ENCODE peak calls at places on chromosomes 7 and 10, in seven cellular contexts. X, C, G, Y, D, O and J are unnamed samples.

GRCh38 chr7:49294611-49295010 is 370.3 kb downstream of the CDC14C start:
- DNase-seq in X (no peak), C (no peak), G (no peak), Y (peak), D (no peak), O (no peak), J (no peak)

GRCh38 chr7:18163091-18163490 is 135.4 kb upstream of the PRPS1L1 start:
- DNase-seq in X (no peak), C (no peak), G (no peak), Y (peak), D (no peak), O (no peak), J (no peak)

GRCh38 chr7:25949672-25950487 is 202.1 kb upstream of the NFE2L3 start:
- DNase-seq in X (peak), C (no peak), G (no peak), Y (no peak), D (no peak), O (no peak), J (no peak)

GRCh38 chr7:32905175-32905662 is 13.7 kb upstream of the KBTBD2 start:
- DNase-seq in X (peak), C (no peak), G (peak), Y (peak), D (peak), O (no peak), J (peak)

GRCh38 chr10:123997486-123998196 is 95.8 kb downstream of the CHST15 start:
- DNase-seq in X (no peak), C (no peak), G (no peak), Y (peak), D (peak), O (peak), J (peak)

GRCh38 chr10:28120043-28120749 is 121.3 kb upstream of the ODAD2 start:
- DNase-seq in X (peak), C (no peak), G (peak), Y (peak), D (no peak), O (no peak), J (peak)

GRCh38 chr7:137670521-137671064 is 176.2 kb downstream of the DGKI start:
- DNase-seq in X (no peak), C (no peak), G (no peak), Y (peak), D (no peak), O (no peak), J (no peak)

GRCh38 chr7:156143683-156144082 is 331.4 kb upstream of the SHH start:
- DNase-seq in X (no peak), C (no peak), G (no peak), Y (no peak), D (no peak), O (no peak), J (no peak)

GRCh38 chr7:23594879-23595604 is 2.1 kb upstream of the CCDC126 start:
- DNase-seq in X (no peak), C (no peak), G (no peak), Y (peak), D (no peak), O (no peak), J (peak)

GRCh38 chr10:24691113-24691512 is 32.6 kb downstream of the ARHGAP21 start:
- DNase-seq in X (no peak), C (peak), G (no peak), Y (no peak), D (no peak), O (no peak), J (no peak)

GRCh38 chr10:3107426-3107961 is 40.1 kb downstream of the PFKP start:
- DNase-seq in X (no peak), C (peak), G (peak), Y (peak), D (peak), O (peak), J (peak)

GRCh38 chr10:129169115-129169514 is 297.9 kb upstream of the MGMT start:
- DNase-seq in X (no peak), C (no peak), G (no peak), Y (peak), D (no peak), O (no peak), J (no peak)

GRCh38 chr7:95897557-95898183 is 125.3 kb downstream of the DYNC1I1 start:
- DNase-seq in X (no peak), C (no peak), G (no peak), Y (no peak), D (no peak), O (no peak), J (no peak)

GRCh38 chr10:80136134-80136571 is 3.6 kb downstream of the PLAC9 start:
- DNase-seq in X (peak), C (peak), G (peak), Y (peak), D (no peak), O (peak), J (no peak)

GRCh38 chr10:29377333-29377961 is 88.6 kb downstream of the LYZL1 start:
- DNase-seq in X (peak), C (no peak), G (no peak), Y (peak), D (peak), O (peak), J (no peak)

GRCh38 chr10:70726909-70727495 is 54.7 kb downstream of the ADAMTS14 start:
- DNase-seq in X (no peak), C (no peak), G (no peak), Y (no peak), D (no peak), O (no peak), J (no peak)

GRCh38 chr7:12683678-12684077 is 3.8 kb upstream of the ARL4A start:
- DNase-seq in X (peak), C (no peak), G (no peak), Y (no peak), D (peak), O (no peak), J (no peak)

GRCh38 chr10:88401671-88402347 is 181.3 kb downstream of the RNLS start:
- DNase-seq in X (peak), C (no peak), G (no peak), Y (peak), D (no peak), O (no peak), J (no peak)
- TF ChIP-seq CTCF in X (peak), C (no peak), G (peak), Y (peak), D (peak), O (peak), J (no peak)

DNA sequence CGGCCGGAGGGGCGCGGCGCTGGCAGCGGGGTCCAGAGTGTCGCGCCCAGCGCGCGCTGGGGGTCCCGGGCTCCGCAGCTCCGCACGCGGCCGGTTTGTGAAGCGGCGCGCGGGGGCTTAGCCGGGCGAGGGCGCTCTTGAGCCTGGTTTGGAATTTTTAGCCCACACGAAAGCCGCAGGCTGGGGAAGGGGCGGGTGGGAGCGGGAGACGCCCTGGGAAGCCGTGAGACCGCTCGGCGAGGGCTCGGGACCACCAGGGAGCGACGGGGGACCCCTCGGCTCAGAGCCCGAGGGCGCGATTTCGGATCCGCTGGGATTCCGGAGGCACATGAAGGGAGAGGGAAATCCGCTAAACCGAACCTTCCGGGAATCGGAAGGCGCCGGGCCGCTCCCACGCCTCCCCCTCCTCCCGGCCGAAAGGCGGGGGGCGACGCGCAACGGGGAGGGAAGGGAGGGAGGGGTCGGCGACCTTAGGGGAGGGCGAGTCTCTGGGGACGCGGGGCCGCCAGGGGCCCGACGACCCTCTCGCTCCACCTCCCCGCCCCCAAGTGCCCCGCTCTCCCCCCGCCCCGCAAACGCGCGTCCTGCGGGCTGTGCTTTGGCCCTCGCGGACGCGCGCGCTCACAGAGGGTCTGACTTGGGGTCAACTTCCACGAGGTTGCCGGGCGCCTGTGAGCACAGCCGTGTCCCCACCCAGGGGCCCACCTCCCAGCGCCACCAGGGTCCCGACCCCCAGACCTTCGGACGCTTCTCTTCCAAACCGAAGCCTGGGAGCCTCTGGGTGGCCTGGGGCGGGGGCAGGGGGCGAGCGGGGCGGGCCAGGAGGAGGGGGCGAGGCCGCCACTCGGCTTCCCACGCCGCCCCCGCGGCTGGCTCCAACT is 5.1 kb upstream of the ELFN1 start:
- DNase-seq in X (peak), C (no peak), G (peak), Y (peak), D (peak), O (no peak), J (peak)
- TF ChIP-seq CTCF in X (peak), C (peak), G (peak), Y (peak), D (peak), O (peak), J (peak)

DNA sequence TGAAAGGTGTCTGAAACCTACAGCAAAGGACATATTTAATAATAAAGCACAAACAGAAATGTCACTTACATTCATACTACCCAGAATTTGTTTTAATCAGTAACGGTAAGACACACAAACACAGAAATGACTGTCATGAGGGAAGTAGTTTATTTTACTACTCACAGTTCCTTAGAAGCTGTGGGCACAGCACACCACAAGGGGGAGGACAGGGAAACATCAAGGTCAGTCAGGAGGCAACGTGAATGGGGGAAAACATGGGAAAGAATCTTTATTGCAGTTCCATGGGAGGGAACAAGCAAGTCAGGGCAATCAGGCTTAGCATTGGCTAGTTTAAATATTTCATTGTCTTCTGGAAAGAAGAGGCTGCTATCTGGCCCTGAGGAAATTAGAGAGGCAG is 123.8 kb upstream of the PDSS1 start:
- DNase-seq in X (peak), C (no peak), G (no peak), Y (peak), D (peak), O (no peak), J (no peak)
- TF ChIP-seq CTCF in X (peak), C (no peak), G (no peak), Y (no peak), D (no peak), O (no peak), J (peak)

GRCh38 chr7:151827620-151828019 is 49.3 kb downstream of the PRKAG2 start:
- DNase-seq in X (no peak), C (no peak), G (no peak), Y (no peak), D (no peak), O (no peak), J (no peak)
- TF ChIP-seq CTCF in X (no peak), C (no peak), G (no peak), Y (no peak), D (no peak), O (no peak), J (no peak)

GRCh38 chr10:132001238-132001977 is 19.7 kb upstream of the BNIP3 start:
- DNase-seq in X (peak), C (no peak), G (no peak), Y (no peak), D (peak), O (no peak), J (peak)
- TF ChIP-seq CTCF in X (peak), C (no peak), G (no peak), Y (no peak), D (peak), O (peak), J (no peak)

GRCh38 chr7:152341039-152341913 is 94.5 kb downstream of the KMT2C start:
- DNase-seq in X (peak), C (peak), G (no peak), Y (peak), D (peak), O (peak), J (peak)
- TF ChIP-seq CTCF in X (peak), C (peak), G (peak), Y (peak), D (peak), O (peak), J (peak)

GRCh38 chr7:51029586-51030230 is 247.0 kb upstream of the GRB10 start:
- DNase-seq in X (no peak), C (no peak), G (no peak), Y (peak), D (no peak), O (peak), J (no peak)
- TF ChIP-seq CTCF in X (no peak), C (no peak), G (no peak), Y (no peak), D (no peak), O (no peak), J (no peak)

DNA sequence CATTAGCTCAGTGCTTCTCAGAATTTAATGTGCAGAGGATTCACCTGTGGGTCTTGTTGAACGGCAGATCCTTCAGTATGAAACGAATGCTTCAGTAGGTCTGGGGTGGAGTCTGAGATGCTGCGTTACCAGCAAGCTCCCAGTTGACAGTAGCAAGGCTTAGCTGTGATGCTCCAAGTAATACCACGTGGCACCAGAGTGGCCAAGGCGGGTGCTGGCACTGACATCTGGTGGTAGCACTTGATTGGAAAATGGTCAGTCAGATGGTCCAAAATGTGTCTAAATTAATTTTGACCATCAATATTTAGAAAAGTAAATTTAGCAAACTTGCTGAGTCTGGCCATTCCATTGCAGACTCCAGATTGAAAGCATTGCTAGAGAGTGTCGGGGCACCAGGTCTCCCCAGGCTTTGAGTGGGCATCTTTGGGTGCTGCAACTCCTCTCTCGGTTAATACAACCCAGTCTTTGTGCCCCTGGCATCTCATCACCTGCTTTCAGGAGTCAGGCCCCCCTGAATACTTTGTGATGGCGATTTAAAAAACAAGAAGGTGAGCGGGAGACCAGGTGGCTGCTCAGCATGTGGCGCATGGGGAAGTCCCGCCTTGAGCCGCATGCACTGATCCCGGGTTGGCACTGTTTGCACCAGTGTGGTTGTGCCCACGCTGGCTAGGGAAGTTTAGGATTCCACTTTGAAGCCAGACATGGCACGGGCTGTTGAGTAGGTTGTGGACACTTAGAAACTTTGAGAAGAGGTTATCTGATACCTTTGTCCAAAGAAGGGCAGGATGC is 130.0 kb downstream of the NT5C2 start:
- DNase-seq in X (no peak), C (no peak), G (no peak), Y (peak), D (peak), O (no peak), J (peak)
- TF ChIP-seq CTCF in X (peak), C (no peak), G (no peak), Y (no peak), D (peak), O (peak), J (no peak)

GRCh38 chr10:26448292-26448691 is 10.2 kb downstream of the APBB1IP start:
- DNase-seq in X (no peak), C (no peak), G (no peak), Y (no peak), D (no peak), O (no peak), J (no peak)
- TF ChIP-seq CTCF in X (no peak), C (no peak), G (no peak), Y (no peak), D (no peak), O (no peak), J (no peak)

DNA sequence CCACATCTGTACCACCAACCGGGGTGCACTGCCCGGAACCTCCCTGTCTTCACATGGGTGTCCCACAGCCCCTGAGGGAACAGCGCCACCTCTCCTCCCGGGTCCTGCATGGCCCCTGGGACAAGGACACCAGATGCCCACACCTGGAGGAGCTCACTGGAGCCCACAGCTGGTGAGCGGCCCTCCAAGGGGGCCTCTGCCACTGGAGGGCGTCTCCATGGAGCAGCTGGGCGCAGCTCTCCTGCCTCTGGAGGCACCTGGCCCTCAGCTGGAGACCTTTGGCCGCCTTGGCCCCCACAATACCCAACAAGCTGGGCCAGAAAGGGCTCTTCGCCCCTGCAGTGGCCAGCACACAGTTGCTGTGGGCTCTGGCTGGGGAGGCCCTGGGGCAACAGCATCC is 7.3 kb upstream of the NKX6-2 start:
- DNase-seq in X (no peak), C (no peak), G (no peak), Y (no peak), D (no peak), O (no peak), J (no peak)
- TF ChIP-seq CTCF in X (peak), C (no peak), G (no peak), Y (no peak), D (no peak), O (no peak), J (no peak)